ENCODE peak calls at places on chromosomes 3 and 15, in six cellular contexts. M is lower lobe of right lung; G is cardiac muscle cell; W is naive thymus-derived CD4-positive, alpha-beta T cell; C is colonic mucosa; X is DND-41. T is an unnamed sample.

GRCh38 chr15:68055224-68055705 is 1.1 kb downstream of the PIAS1 start:
- DNase-seq in X (peak; percentile 65), G (peak; percentile 52), C (peak; percentile 54), M (no peak), W (peak; percentile 68), T (peak; percentile 69)

GRCh38 chr3:42683875-42684593 is 1.3 kb upstream of the KLHL40 start:
- DNase-seq in M (peak; percentile 46), X (no peak), W (no peak), G (peak; percentile 92), C (peak; percentile 65), T (no peak)

GRCh38 chr3:129441215-129441614 is 1.2 kb downstream of the IFT122 start:
- DNase-seq in M (no peak), W (peak; percentile 32), C (no peak), X (peak; percentile 28), G (no peak), T (no peak)

GRCh38 chr3:60803156-60803555 is 448.1 kb downstream of the FHIT start:
- DNase-seq in G (no peak), W (no peak), M (no peak), C (no peak), X (no peak), T (no peak)

GRCh38 chr15:79609501-79609900 is 177.4 kb downstream of the MINAR1 start:
- DNase-seq in W (no peak), G (no peak), C (no peak), M (no peak), X (no peak), T (no peak)

GRCh38 chr15:45747426-45747825 is 112.6 kb downstream of the SQOR start:
- DNase-seq in X (no peak), G (no peak), M (no peak), C (no peak), W (no peak), T (no peak)

GRCh38 chr15:65954289-65954741 is 85.0 kb downstream of the RAB11A start:
- DNase-seq in M (no peak), W (no peak), X (no peak), C (no peak), G (peak; percentile 74), T (no peak)

GRCh38 chr3:112774293-112774926 is 72.3 kb downstream of the CD200R1L start:
- DNase-seq in W (no peak), X (no peak), G (peak; percentile 59), M (no peak), C (no peak), T (no peak)

GRCh38 chr15:48644827-48645557 is 517 bp downstream of the FBN1 start:
- DNase-seq in X (peak; percentile 49), C (no peak), M (peak; percentile 57), G (peak; percentile 77), W (no peak), T (no peak)

GRCh38 chr15:76289582-76289981 is 21.7 kb downstream of the ETFA start:
- DNase-seq in C (no peak), G (peak; percentile 23), M (no peak), W (no peak), X (no peak), T (no peak)

GRCh38 chr3:68467465-68467864 is 464.9 kb downstream of the TAFA4 start:
- DNase-seq in M (no peak), G (no peak), X (no peak), C (no peak), W (no peak), T (no peak)

GRCh38 chr3:195815169-195815771 is 3.5 kb upstream of the MUC4 start:
- DNase-seq in X (no peak), M (no peak), G (no peak), W (no peak), C (peak; percentile 19), T (no peak)

GRCh38 chr15:42736178-42736792 is 643 bp downstream of the CDAN1 start:
- DNase-seq in X (peak; percentile 25), W (no peak), G (peak; percentile 17), M (no peak), C (no peak), T (peak; percentile 23)

GRCh38 chr3:191774485-191774884 is 313.5 kb downstream of the PYDC2 start:
- DNase-seq in G (no peak), W (no peak), X (no peak), C (no peak), M (no peak), T (no peak)

GRCh38 chr15:68818671-68819450 is 1.8 kb downstream of the ANP32A start:
- DNase-seq in W (peak; percentile 27), G (peak; percentile 54), C (peak; percentile 47), M (peak; percentile 82), X (peak; percentile 68), T (no peak)

GRCh38 chr3:14252321-14253021 is 73.9 kb downstream of the LSM3 start:
- DNase-seq in G (no peak), W (no peak), C (no peak), M (no peak), X (no peak), T (no peak)

GRCh38 chr3:14254812-14255702 is 76.4 kb downstream of the LSM3 start:
- DNase-seq in G (no peak), C (no peak), W (no peak), M (no peak), X (no peak), T (no peak)

GRCh38 chr3:14253983-14254382 is 75.4 kb downstream of the LSM3 start:
- DNase-seq in C (no peak), W (no peak), M (no peak), G (no peak), X (no peak), T (no peak)

GRCh38 chr3:14256046-14256445 is 77.4 kb downstream of the LSM3 start:
- DNase-seq in X (no peak), C (no peak), W (no peak), G (peak; percentile 55), M (no peak), T (no peak)

DNA sequence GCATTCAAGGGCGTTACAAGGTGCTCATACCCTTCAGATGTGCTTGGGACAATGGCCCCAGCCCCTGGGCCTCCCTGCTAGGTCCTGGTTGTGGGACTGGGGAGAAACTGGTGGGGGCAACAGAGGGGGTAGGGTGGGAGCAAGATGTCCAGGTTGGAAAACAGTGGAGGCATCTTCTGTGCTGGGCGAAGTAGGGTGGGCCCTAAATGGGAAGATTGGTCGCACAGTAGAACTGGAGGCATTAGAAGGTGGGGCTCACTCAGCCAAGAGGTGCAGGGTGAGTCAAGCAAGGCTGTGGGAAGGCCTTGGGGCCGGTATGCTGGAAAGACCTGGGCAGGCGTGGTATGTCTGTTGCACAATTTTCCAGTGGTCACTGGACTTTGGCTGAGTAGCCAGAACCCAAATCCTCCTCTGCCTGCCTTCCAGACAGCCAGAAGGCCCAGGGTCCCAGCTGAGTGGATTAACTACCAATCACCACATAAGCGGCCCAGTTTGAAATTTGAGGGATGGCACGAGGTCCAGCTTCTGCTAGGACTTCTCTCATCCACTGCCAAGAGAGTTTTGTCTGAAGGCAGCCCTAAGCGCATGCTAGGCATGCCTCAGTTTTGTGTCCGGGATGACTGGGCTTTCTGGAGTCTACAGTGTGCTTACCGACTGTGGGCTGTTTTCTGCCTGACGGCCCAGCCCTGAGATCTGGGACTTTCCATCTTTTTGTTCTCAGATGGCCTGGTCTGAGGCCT is 74.6 kb downstream of the LSM3 start:
- DNase-seq in C (no peak), W (no peak), X (no peak), M (no peak), G (peak; percentile 67), T (no peak)
- H3K4me1 ChIP-seq in C (no peaks in the 10 kb centered on the region), W (no peaks in the 10 kb centered on the region), X (no peaks in the 10 kb centered on the region), M (no peaks in the 10 kb centered on the region), G (peaks cover 4% of the 10 kb centered on the region), T (no peaks in the 10 kb centered on the region)

GRCh38 chr3:20173844-20174410 is 12.1 kb downstream of the SGO1 start:
- DNase-seq in G (no peak), X (no peak), C (no peak), M (no peak), W (no peak), T (no peak)
- H3K4me1 ChIP-seq in G (no peaks in the 10 kb centered on the region), X (no peaks in the 10 kb centered on the region), C (no peaks in the 10 kb centered on the region), M (no peaks in the 10 kb centered on the region), W (no peaks in the 10 kb centered on the region), T (no peaks in the 10 kb centered on the region)

GRCh38 chr15:90407871-90408317 is 19.9 kb downstream of the IQGAP1 start:
- DNase-seq in G (peak; percentile 72), X (no peak), M (no peak), C (no peak), W (no peak), T (no peak)
- H3K4me1 ChIP-seq in G (peaks cover 11% of the 10 kb centered on the region), X (peaks cover 7% of the 10 kb centered on the region), M (peaks cover 86% of the 10 kb centered on the region), C (peaks cover 12% of the 10 kb centered on the region), W (peaks cover 17% of the 10 kb centered on the region), T (peaks cover 43% of the 10 kb centered on the region)

GRCh38 chr15:72236381-72237285 is 5.6 kb upstream of the PKM start:
- DNase-seq in G (no peak), W (no peak), M (no peak), X (no peak), C (no peak), T (no peak)
- H3K4me1 ChIP-seq in G (peaks cover 10% of the 10 kb centered on the region), W (peaks cover 10% of the 10 kb centered on the region), M (peaks cover 24% of the 10 kb centered on the region), X (peaks cover 42% of the 10 kb centered on the region), C (peaks cover 7% of the 10 kb centered on the region), T (peaks cover 23% of the 10 kb centered on the region)